ENCODE peak calls at places on chromosome 22, in nine cellular contexts. H, L, D, V, Z, P, X, R and M are unnamed samples.

GRCh38 chr22:41596776-41597634 is 7.4 kb upstream of the PMM1 start:
- DNase-seq in R (peak; percentile 54), H (peak; percentile 36), X (no peak), P (peak; percentile 30), V (peak; percentile 44), L (peak; percentile 23), Z (peak; percentile 5), D (peak; percentile 49), M (peak; percentile 74)

GRCh38 chr22:28911777-28912669 is 28.7 kb downstream of the ZNRF3 start:
- DNase-seq in H (no peak), D (no peak), Z (no peak), P (no peak), X (no peak), V (no peak), R (peak; percentile 15), L (no peak), M (peak; percentile 55)

GRCh38 chr22:22462813-22463567 is 45.6 kb downstream of the ZNF280B start:
- DNase-seq in D (no peak), L (no peak), P (no peak), R (no peak), H (no peak), Z (no peak), V (no peak), X (no peak), M (no peak)

GRCh38 chr22:46652081-46652929 is 32.1 kb downstream of the GRAMD4 start:
- DNase-seq in H (no peak), L (no peak), P (no peak), Z (no peak), X (no peak), V (no peak), R (peak; percentile 8), D (no peak), M (no peak)

GRCh38 chr22:23026777-23027176 is 43.5 kb upstream of the GNAZ start:
- DNase-seq in D (no peak), H (no peak), V (no peak), X (no peak), P (no peak), R (no peak), L (no peak), Z (no peak), M (no peak)

GRCh38 chr22:46752286-46752685 is 10.2 kb upstream of the TBC1D22A start:
- DNase-seq in Z (no peak), L (no peak), X (no peak), D (no peak), V (no peak), H (no peak), R (no peak), P (no peak), M (no peak)

GRCh38 chr22:36422287-36423014 is 34.7 kb upstream of the MYH9 start:
- DNase-seq in R (no peak), X (no peak), Z (no peak), H (no peak), L (no peak), P (no peak), V (no peak), D (no peak), M (no peak)

GRCh38 chr22:27401321-27401720 is 400.2 kb downstream of the MN1 start:
- DNase-seq in D (no peak), V (no peak), R (peak; percentile 20), X (no peak), Z (no peak), L (no peak), P (no peak), H (no peak), M (peak; percentile 40)

GRCh38 chr22:41699264-41700104 is at the start of gene MEI1:
- DNase-seq in D (no peak), P (peak; percentile 72), L (peak; percentile 85), H (no peak), R (no peak), X (no peak), Z (no peak), V (no peak), M (peak; percentile 83)

GRCh38 chr22:49381595-49382450 is 445.9 kb downstream of the BRD1 start:
- DNase-seq in V (no peak), X (no peak), P (no peak), R (no peak), D (no peak), Z (no peak), H (no peak), L (no peak), M (no peak)